ENCODE peak calls at places on chromosomes 13 and 19, in four cellular contexts. X is H54, Q is PC-3, Z is skeletal muscle cell. N is an unnamed sample.

GRCh38 chr19:41288898-41289505 is 21.0 kb upstream of the CCDC97 start:
- DNase-seq in X (no peak), Q (no peak), Z (no peak), N (no peak)

GRCh38 chr13:60514891-60515290 is 117.9 kb downstream of the TDRD3 start:
- DNase-seq in X (no peak), Q (no peak), Z (no peak), N (no peak)

GRCh38 chr19:46451352-46451751 is 20.0 kb downstream of the PNMA8A start:
- DNase-seq in X (no peak), Q (no peak), Z (no peak), N (no peak)

GRCh38 chr19:48819366-48819816 is 8.6 kb upstream of the BCAT2 start:
- DNase-seq in X (peak), Q (peak), Z (peak), N (peak)

GRCh38 chr13:106532111-106532929 is 3.1 kb downstream of the EFNB2 start:
- DNase-seq in X (no peak), Q (peak), Z (no peak), N (no peak)

GRCh38 chr19:628168-628567 is 5.2 kb downstream of the POLRMT start:
- DNase-seq in X (no peak), Q (no peak), Z (no peak), N (no peak)

GRCh38 chr13:51974485-51974884 is 36.8 kb downstream of the ATP7B start:
- DNase-seq in X (no peak), Q (no peak), Z (no peak), N (no peak)

GRCh38 chr13:82822935-82823334 is 1059.3 kb downstream of the SLITRK1 start:
- DNase-seq in X (no peak), Q (no peak), Z (no peak), N (no peak)

GRCh38 chr19:2270157-2270571 is 11.8 kb downstream of the PEAK3 start:
- DNase-seq in X (no peak), Q (no peak), Z (no peak), N (no peak)

GRCh38 chr19:12648088-12648487 is 18.5 kb downstream of the MAN2B1 start:
- DNase-seq in X (no peak), Q (no peak), Z (no peak), N (no peak)

GRCh38 chr19:17294051-17294891 is 9.0 kb downstream of the ABHD8 start:
- DNase-seq in X (peak), Q (no peak), Z (no peak), N (no peak)

N was measured in SW 1271.